ENCODE peak calls at places on chromosome 13, in five cellular contexts. One of them, this sample, is unnamed.

GRCh38 chr13:46552302-46552680 is 679 bp upstream of the LRCH1 start:
- DNase-seq in effector memory CD4-positive, alpha-beta T cell: no peak
- DNase-seq in HS-27A: no peak
- DNase-seq in naive thymus-derived CD8-positive, alpha-beta T cell: no peak
- DNase-seq in heart right ventricle: peak
- DNase-seq in this sample: no peak

GRCh38 chr13:33150146-33150545 is 133.9 kb downstream of the KL start:
- DNase-seq in heart right ventricle: no peak
- DNase-seq in effector memory CD4-positive, alpha-beta T cell: no peak
- DNase-seq in naive thymus-derived CD8-positive, alpha-beta T cell: no peak
- DNase-seq in HS-27A: no peak
- DNase-seq in this sample: peak

GRCh38 chr13:48402325-48402962 is 10.5 kb downstream of the LPAR6 start:
- DNase-seq in effector memory CD4-positive, alpha-beta T cell: no peak
- DNase-seq in naive thymus-derived CD8-positive, alpha-beta T cell: no peak
- DNase-seq in heart right ventricle: no peak
- DNase-seq in HS-27A: no peak
- DNase-seq in this sample: no peak

GRCh38 chr13:37127706-37128241 is 22.3 kb upstream of the CSNK1A1L start:
- DNase-seq in heart right ventricle: no peak
- DNase-seq in effector memory CD4-positive, alpha-beta T cell: no peak
- DNase-seq in naive thymus-derived CD8-positive, alpha-beta T cell: no peak
- DNase-seq in HS-27A: no peak
- DNase-seq in this sample: no peak

GRCh38 chr13:42305503-42305902 is 33.6 kb downstream of the AKAP11 start:
- DNase-seq in effector memory CD4-positive, alpha-beta T cell: no peak
- DNase-seq in naive thymus-derived CD8-positive, alpha-beta T cell: no peak
- DNase-seq in HS-27A: no peak
- DNase-seq in heart right ventricle: no peak
- DNase-seq in this sample: no peak

GRCh38 chr13:73000027-73000674 is 58.7 kb upstream of the KLF5 start:
- DNase-seq in effector memory CD4-positive, alpha-beta T cell: no peak
- DNase-seq in HS-27A: no peak
- DNase-seq in naive thymus-derived CD8-positive, alpha-beta T cell: no peak
- DNase-seq in heart right ventricle: no peak
- DNase-seq in this sample: peak

GRCh38 chr13:77492982-77493381 is 42.5 kb upstream of the SCEL start:
- DNase-seq in HS-27A: no peak
- DNase-seq in effector memory CD4-positive, alpha-beta T cell: no peak
- DNase-seq in naive thymus-derived CD8-positive, alpha-beta T cell: no peak
- DNase-seq in heart right ventricle: no peak
- DNase-seq in this sample: peak

GRCh38 chr13:63944896-63945295 is 2529.2 kb upstream of the PCDH20 start:
- DNase-seq in effector memory CD4-positive, alpha-beta T cell: no peak
- DNase-seq in heart right ventricle: no peak
- DNase-seq in naive thymus-derived CD8-positive, alpha-beta T cell: no peak
- DNase-seq in HS-27A: no peak
- DNase-seq in this sample: no peak

GRCh38 chr13:47835470-47836228 is 165.4 kb downstream of the SUCLA2 start:
- DNase-seq in heart right ventricle: no peak
- DNase-seq in naive thymus-derived CD8-positive, alpha-beta T cell: no peak
- DNase-seq in HS-27A: no peak
- DNase-seq in effector memory CD4-positive, alpha-beta T cell: no peak
- DNase-seq in this sample: no peak

GRCh38 chr13:23735329-23735728 is 153.9 kb downstream of the MIPEP start:
- DNase-seq in heart right ventricle: no peak
- DNase-seq in naive thymus-derived CD8-positive, alpha-beta T cell: no peak
- DNase-seq in HS-27A: no peak
- DNase-seq in effector memory CD4-positive, alpha-beta T cell: no peak
- DNase-seq in this sample: no peak

GRCh38 chr13:81929988-81930387 is 1589.1 kb upstream of the SPRY2 start:
- DNase-seq in naive thymus-derived CD8-positive, alpha-beta T cell: no peak
- DNase-seq in HS-27A: no peak
- DNase-seq in effector memory CD4-positive, alpha-beta T cell: no peak
- DNase-seq in heart right ventricle: no peak
- DNase-seq in this sample: peak

GRCh38 chr13:98577823-98578285 is 947 bp upstream of the STK24 start:
- DNase-seq in HS-27A: no peak
- DNase-seq in naive thymus-derived CD8-positive, alpha-beta T cell: no peak
- DNase-seq in heart right ventricle: no peak
- DNase-seq in effector memory CD4-positive, alpha-beta T cell: no peak
- DNase-seq in this sample: no peak

GRCh38 chr13:73274147-73274546 is 215.3 kb downstream of the KLF5 start:
- DNase-seq in HS-27A: peak
- DNase-seq in heart right ventricle: no peak
- DNase-seq in effector memory CD4-positive, alpha-beta T cell: no peak
- DNase-seq in naive thymus-derived CD8-positive, alpha-beta T cell: no peak
- DNase-seq in this sample: no peak

GRCh38 chr13:100848304-100848703 is 173.7 kb upstream of the TMTC4 start:
- DNase-seq in effector memory CD4-positive, alpha-beta T cell: no peak
- DNase-seq in HS-27A: no peak
- DNase-seq in naive thymus-derived CD8-positive, alpha-beta T cell: no peak
- DNase-seq in heart right ventricle: no peak
- DNase-seq in this sample: no peak

GRCh38 chr13:85509512-85509911 is 289.7 kb downstream of the SLITRK6 start:
- DNase-seq in naive thymus-derived CD8-positive, alpha-beta T cell: no peak
- DNase-seq in effector memory CD4-positive, alpha-beta T cell: no peak
- DNase-seq in HS-27A: no peak
- DNase-seq in heart right ventricle: no peak
- DNase-seq in this sample: no peak

GRCh38 chr13:40784540-40784939 is 4.9 kb upstream of the SLC25A15 start:
- DNase-seq in HS-27A: no peak
- DNase-seq in effector memory CD4-positive, alpha-beta T cell: no peak
- DNase-seq in naive thymus-derived CD8-positive, alpha-beta T cell: no peak
- DNase-seq in heart right ventricle: no peak
- DNase-seq in this sample: no peak

GRCh38 chr13:35760678-35761308 is 284.3 kb upstream of the MAB21L1 start:
- DNase-seq in effector memory CD4-positive, alpha-beta T cell: no peak
- DNase-seq in heart right ventricle: no peak
- DNase-seq in naive thymus-derived CD8-positive, alpha-beta T cell: no peak
- DNase-seq in HS-27A: no peak
- DNase-seq in this sample: no peak

GRCh38 chr13:77595166-77595810 is 59.8 kb downstream of the SCEL start:
- DNase-seq in HS-27A: no peak
- DNase-seq in effector memory CD4-positive, alpha-beta T cell: no peak
- DNase-seq in naive thymus-derived CD8-positive, alpha-beta T cell: no peak
- DNase-seq in heart right ventricle: no peak
- DNase-seq in this sample: no peak

GRCh38 chr13:52846567-52847321 is 1.7 kb downstream of the PCDH8 start:
- DNase-seq in naive thymus-derived CD8-positive, alpha-beta T cell: no peak
- DNase-seq in effector memory CD4-positive, alpha-beta T cell: no peak
- DNase-seq in heart right ventricle: peak
- DNase-seq in HS-27A: no peak
- DNase-seq in this sample: no peak

GRCh38 chr13:98103942-98104880 is 38.7 kb upstream of the FARP1 start:
- DNase-seq in effector memory CD4-positive, alpha-beta T cell: no peak
- DNase-seq in naive thymus-derived CD8-positive, alpha-beta T cell: no peak
- DNase-seq in HS-27A: no peak
- DNase-seq in heart right ventricle: no peak
- DNase-seq in this sample: peak

GRCh38 chr13:114227528-114227927 is 7.2 kb upstream of the CDC16 start:
- DNase-seq in effector memory CD4-positive, alpha-beta T cell: no peak
- DNase-seq in naive thymus-derived CD8-positive, alpha-beta T cell: no peak
- DNase-seq in HS-27A: no peak
- DNase-seq in heart right ventricle: no peak
- DNase-seq in this sample: no peak

GRCh38 chr13:106424805-106425204 is 110.7 kb downstream of the EFNB2 start:
- DNase-seq in effector memory CD4-positive, alpha-beta T cell: no peak
- DNase-seq in naive thymus-derived CD8-positive, alpha-beta T cell: no peak
- DNase-seq in HS-27A: no peak
- DNase-seq in heart right ventricle: no peak
- DNase-seq in this sample: no peak

GRCh38 chr13:76168661-76169060 is 532.5 kb downstream of the LMO7 start:
- DNase-seq in HS-27A: no peak
- DNase-seq in heart right ventricle: no peak
- DNase-seq in naive thymus-derived CD8-positive, alpha-beta T cell: no peak
- DNase-seq in effector memory CD4-positive, alpha-beta T cell: no peak
- DNase-seq in this sample: no peak

GRCh38 chr13:114061047-114061446 is 71.4 kb downstream of the RASA3 start:
- DNase-seq in naive thymus-derived CD8-positive, alpha-beta T cell: no peak
- DNase-seq in effector memory CD4-positive, alpha-beta T cell: no peak
- DNase-seq in heart right ventricle: no peak
- DNase-seq in HS-27A: no peak
- DNase-seq in this sample: no peak

GRCh38 chr13:113224486-113224885 is 15.1 kb downstream of the CUL4A start:
- DNase-seq in heart right ventricle: no peak
- DNase-seq in effector memory CD4-positive, alpha-beta T cell: no peak
- DNase-seq in naive thymus-derived CD8-positive, alpha-beta T cell: no peak
- DNase-seq in HS-27A: no peak
- DNase-seq in this sample: no peak

GRCh38 chr13:93687261-93687660 is 460.7 kb downstream of the GPC6 start:
- DNase-seq in HS-27A: no peak
- DNase-seq in naive thymus-derived CD8-positive, alpha-beta T cell: no peak
- DNase-seq in effector memory CD4-positive, alpha-beta T cell: no peak
- DNase-seq in heart right ventricle: no peak
- DNase-seq in this sample: no peak

GRCh38 chr13:49436890-49437289 is 7.0 kb downstream of the CAB39L start:
- DNase-seq in HS-27A: no peak
- DNase-seq in effector memory CD4-positive, alpha-beta T cell: no peak
- DNase-seq in heart right ventricle: peak
- DNase-seq in naive thymus-derived CD8-positive, alpha-beta T cell: no peak
- DNase-seq in this sample: no peak

GRCh38 chr13:47499358-47500150 is 501.5 kb downstream of the SUCLA2 start:
- DNase-seq in naive thymus-derived CD8-positive, alpha-beta T cell: no peak
- DNase-seq in effector memory CD4-positive, alpha-beta T cell: no peak
- DNase-seq in HS-27A: no peak
- DNase-seq in heart right ventricle: no peak
- DNase-seq in this sample: no peak

GRCh38 chr13:49649244-49649962 is 21.1 kb downstream of the ARL11 start:
- DNase-seq in HS-27A: no peak
- DNase-seq in effector memory CD4-positive, alpha-beta T cell: no peak
- DNase-seq in heart right ventricle: no peak
- DNase-seq in naive thymus-derived CD8-positive, alpha-beta T cell: no peak
- DNase-seq in this sample: peak

GRCh38 chr13:96104516-96104915 is 14.6 kb downstream of the HS6ST3 start:
- DNase-seq in naive thymus-derived CD8-positive, alpha-beta T cell: no peak
- DNase-seq in HS-27A: no peak
- DNase-seq in heart right ventricle: no peak
- DNase-seq in effector memory CD4-positive, alpha-beta T cell: no peak
- DNase-seq in this sample: no peak

GRCh38 chr13:22703601-22704209 is 477.1 kb upstream of the SGCG start:
- DNase-seq in HS-27A: no peak
- DNase-seq in effector memory CD4-positive, alpha-beta T cell: no peak
- DNase-seq in heart right ventricle: no peak
- DNase-seq in naive thymus-derived CD8-positive, alpha-beta T cell: no peak
- DNase-seq in this sample: peak

GRCh38 chr13:109897988-109898623 is 111.7 kb upstream of the IRS2 start:
- DNase-seq in naive thymus-derived CD8-positive, alpha-beta T cell: no peak
- DNase-seq in effector memory CD4-positive, alpha-beta T cell: no peak
- DNase-seq in heart right ventricle: no peak
- DNase-seq in HS-27A: no peak
- DNase-seq in this sample: no peak

This sample was measured in NCI-H748 treated with DMSO at 0.1 percent for 48 hours.